ENCODE peak calls at places on chromosomes 2 and 18, in six cellular contexts. U is thyroid gland, A is DND-41, D is H9, P is thoracic aorta, F is BE2C. B is an unnamed sample. For H3K9me3, the result is how much of the 10 kb centered on the place peaks cover.

GRCh38 chr2:144515694-144516416 is 4.1 kb downstream of the ZEB2 start:
- DNase-seq in A (peak), U (no peak), P (no peak), F (peak), D (no peak), B (no peak)

GRCh38 chr2:235500761-235501662 is 7.2 kb downstream of the AGAP1 start:
- DNase-seq in U (no peak), A (peak), D (no peak), P (no peak), F (no peak), B (no peak)

GRCh38 chr18:67520276-67521035 is 3.9 kb upstream of the DSEL start:
- DNase-seq in F (no peak), P (no peak), D (no peak), A (no peak), U (no peak), B (no peak)

GRCh38 chr18:9321709-9322108 is 12.9 kb upstream of the TWSG1 start:
- DNase-seq in F (no peak), A (no peak), D (no peak), U (no peak), P (no peak), B (no peak)

GRCh38 chr2:168541887-168542286 is 85.8 kb downstream of the CERS6 start:
- DNase-seq in U (no peak), A (no peak), P (no peak), D (no peak), F (no peak), B (no peak)

GRCh38 chr2:153387203-153387602 is 91.4 kb downstream of the RPRM start:
- DNase-seq in F (no peak), D (no peak), A (no peak), U (no peak), P (no peak), B (no peak)

GRCh38 chr2:10269711-10270610 is 32.7 kb upstream of the HPCAL1 start:
- DNase-seq in D (peak), U (no peak), P (no peak), F (no peak), A (no peak), B (no peak)

GRCh38 chr2:47520302-47520630 is 117.3 kb downstream of the MSH2 start:
- DNase-seq in F (no peak), D (no peak), A (no peak), U (no peak), P (no peak), B (no peak)

GRCh38 chr2:176582990-176583481 is 313.8 kb downstream of the MTX2 start:
- DNase-seq in U (no peak), F (peak), A (no peak), P (no peak), D (no peak), B (no peak)

GRCh38 chr2:200216310-200216709 is 90.2 kb upstream of the SPATS2L start:
- DNase-seq in F (no peak), A (no peak), P (no peak), U (no peak), D (no peak), B (no peak)

GRCh38 chr2:174777334-174777733 is 13.1 kb upstream of the CHRNA1 start:
- DNase-seq in F (no peak), U (no peak), D (no peak), P (no peak), A (no peak), B (no peak)

GRCh38 chr2:220779918-220780317 is 792.2 kb downstream of the EPHA4 start:
- DNase-seq in U (no peak), A (no peak), D (no peak), P (no peak), F (no peak), B (no peak)

GRCh38 chr2:68368657-68369339 is 3.7 kb downstream of the PLEK start:
- DNase-seq in U (no peak), P (no peak), A (no peak), F (no peak), D (no peak), B (no peak)

GRCh38 chr2:157986761-157987160 is 110.6 kb upstream of the ACVR1 start:
- DNase-seq in F (no peak), A (no peak), P (no peak), U (no peak), D (no peak), B (no peak)

GRCh38 chr18:63366270-63366990 is 576 bp downstream of the KDSR start:
- DNase-seq in F (peak), A (peak), D (peak), U (peak), P (peak), B (peak)

GRCh38 chr18:22243513-22243912 is 74.1 kb downstream of the GATA6 start:
- DNase-seq in F (no peak), U (no peak), D (no peak), A (no peak), P (no peak), B (no peak)

GRCh38 chr2:27003857-27004256 is 28.9 kb upstream of the TMEM214 start:
- DNase-seq in A (no peak), P (no peak), F (no peak), U (no peak), D (no peak), B (no peak)

GRCh38 chr2:135052997-135053474 is 944 bp downstream of the RAB3GAP1 start:
- DNase-seq in P (no peak), D (no peak), U (no peak), A (peak), F (no peak), B (no peak)

GRCh38 chr2:116810071-116810470 is 1004.4 kb upstream of the DDX18 start:
- DNase-seq in D (no peak), F (no peak), U (no peak), A (no peak), P (no peak), B (no peak)

GRCh38 chr2:55743583-55743982 is 49.9 kb upstream of the PNPT1 start:
- DNase-seq in D (no peak), F (no peak), P (no peak), A (no peak), U (no peak), B (no peak)

GRCh38 chr2:231781798-231782726 is 980 bp upstream of the PDE6D start:
- DNase-seq in F (no peak), D (no peak), A (peak), U (no peak), P (no peak), B (no peak)

GRCh38 chr2:113053666-113054435 is 1.2 kb upstream of the IL36B start:
- DNase-seq in U (no peak), P (no peak), F (no peak), A (no peak), D (no peak), B (no peak)

GRCh38 chr2:235711527-235711926 is 217.7 kb downstream of the AGAP1 start:
- DNase-seq in P (no peak), U (no peak), A (no peak), F (no peak), D (no peak), B (no peak)

GRCh38 chr2:51953931-51954330 is 922.0 kb upstream of the NRXN1 start:
- DNase-seq in A (no peak), D (no peak), P (no peak), F (no peak), U (no peak), B (no peak)

GRCh38 chr18:48335829-48336228 is 73.4 kb downstream of the ZBTB7C start:
- DNase-seq in A (no peak), P (no peak), U (peak), F (no peak), D (no peak), B (no peak)

GRCh38 chr2:30710461-30710860 is 96.8 kb downstream of the CAPN13 start:
- DNase-seq in U (no peak), F (no peak), P (no peak), D (no peak), A (no peak), B (no peak)

GRCh38 chr2:136376798-136377211 is 258.9 kb upstream of the CXCR4 start:
- DNase-seq in U (no peak), D (peak), A (no peak), F (no peak), P (no peak), B (no peak)

GRCh38 chr2:25270061-25270460 is 71.7 kb downstream of the DNMT3A start:
- DNase-seq in P (no peak), D (peak), A (no peak), U (no peak), F (no peak), B (no peak)

GRCh38 chr2:400988-401679 is 113.2 kb upstream of the ALKAL2 start:
- DNase-seq in F (no peak), A (peak), U (no peak), D (no peak), P (no peak), B (no peak)

GRCh38 chr2:402721-403120 is 114.8 kb upstream of the ALKAL2 start:
- DNase-seq in U (no peak), A (no peak), P (no peak), F (no peak), D (no peak), B (no peak)

GRCh38 chr2:404581-404980 is 116.7 kb upstream of the ALKAL2 start:
- DNase-seq in A (no peak), U (no peak), P (no peak), F (no peak), D (no peak), B (no peak)

GRCh38 chr2:403682-404081 is 115.8 kb upstream of the ALKAL2 start:
- DNase-seq in D (no peak), A (peak), F (no peak), U (no peak), P (no peak), B (no peak)

GRCh38 chr2:402206-402605 is 114.3 kb upstream of the ALKAL2 start:
- DNase-seq in P (no peak), A (no peak), D (no peak), F (no peak), U (no peak), B (no peak)
- H3K9me3 ChIP-seq in P (under half), A (under half), D (under half), F (under half), U (under half), B (under half)

DNA sequence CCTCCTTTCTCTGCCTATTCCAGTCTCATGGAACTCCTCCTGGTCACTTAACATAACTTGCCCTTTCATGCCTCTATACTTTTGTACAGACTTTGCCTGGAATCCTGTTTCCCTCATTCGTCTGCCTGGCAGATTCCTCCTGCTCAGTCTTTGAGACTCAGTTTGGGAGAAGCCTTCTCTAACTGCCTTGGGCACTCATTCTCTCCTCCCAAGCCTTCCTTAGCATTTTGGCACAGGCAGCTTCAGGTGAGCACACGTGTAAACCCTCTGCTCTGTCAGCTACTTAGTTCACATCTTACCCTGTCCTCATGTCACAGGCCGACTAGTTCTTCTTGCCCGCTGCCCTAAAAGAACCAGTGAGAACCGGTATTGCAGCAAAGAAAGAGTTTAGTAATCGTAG is 6.0 kb upstream of the FAM98A start:
- DNase-seq in P (no peak), U (peak), D (no peak), A (no peak), F (no peak), B (no peak)
- H3K9me3 ChIP-seq in P (under half), U (under half), D (under half), A (under half), F (under half), B (under half)

GRCh38 chr2:2564300-2565085 is 233.4 kb upstream of the MYT1L start:
- DNase-seq in P (no peak), A (no peak), U (peak), F (peak), D (peak), B (no peak)

GRCh38 chr2:2560374-2561015 is 229.4 kb upstream of the MYT1L start:
- DNase-seq in A (no peak), P (no peak), F (no peak), U (peak), D (no peak), B (no peak)

GRCh38 chr2:2561346-2562095 is 230.4 kb upstream of the MYT1L start:
- DNase-seq in F (no peak), D (no peak), P (no peak), A (no peak), U (no peak), B (no peak)

GRCh38 chr2:2563309-2563860 is 232.3 kb upstream of the MYT1L start:
- DNase-seq in A (no peak), P (no peak), F (no peak), D (no peak), U (no peak), B (no peak)

DNA sequence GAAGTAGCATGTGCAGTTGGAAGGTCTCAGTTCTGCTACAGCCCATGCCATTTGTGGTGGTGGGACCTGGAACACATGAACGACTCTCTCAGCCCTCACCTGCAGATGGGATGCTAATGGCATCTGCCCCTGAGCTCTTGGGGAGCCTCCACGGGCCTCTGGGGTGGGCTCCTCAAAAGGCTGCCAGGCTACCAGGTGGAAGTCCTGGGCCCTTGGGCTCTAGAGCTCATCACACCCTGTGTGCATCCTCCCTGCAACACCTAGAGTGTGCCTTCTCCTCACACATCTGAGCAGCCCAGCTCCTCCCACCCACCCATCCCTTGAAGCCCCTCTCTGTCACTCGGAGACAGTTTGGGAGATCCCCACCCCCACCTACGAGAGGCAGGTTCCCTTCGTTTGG is 231.8 kb upstream of the MYT1L start:
- DNase-seq in P (no peak), U (no peak), A (no peak), D (no peak), F (no peak), B (no peak)
- H3K9me3 ChIP-seq in P (under half), U (under half), A (under half), D (under half), F (under half), B (under half)

GRCh38 chr2:196287541-196287940 is 116.2 kb upstream of the STK17B start:
- DNase-seq in F (no peak), U (no peak), P (no peak), A (no peak), D (no peak), B (no peak)

GRCh38 chr2:196287977-196288538 is 116.7 kb upstream of the STK17B start:
- DNase-seq in F (no peak), U (no peak), A (no peak), D (no peak), P (no peak), B (no peak)

GRCh38 chr2:196290569-196290968 is 119.2 kb upstream of the STK17B start:
- DNase-seq in P (no peak), D (no peak), A (no peak), U (no peak), F (no peak), B (no peak)

GRCh38 chr2:196290149-196290548 is 118.8 kb upstream of the STK17B start:
- DNase-seq in P (no peak), A (no peak), D (no peak), U (no peak), F (no peak), B (no peak)

DNA sequence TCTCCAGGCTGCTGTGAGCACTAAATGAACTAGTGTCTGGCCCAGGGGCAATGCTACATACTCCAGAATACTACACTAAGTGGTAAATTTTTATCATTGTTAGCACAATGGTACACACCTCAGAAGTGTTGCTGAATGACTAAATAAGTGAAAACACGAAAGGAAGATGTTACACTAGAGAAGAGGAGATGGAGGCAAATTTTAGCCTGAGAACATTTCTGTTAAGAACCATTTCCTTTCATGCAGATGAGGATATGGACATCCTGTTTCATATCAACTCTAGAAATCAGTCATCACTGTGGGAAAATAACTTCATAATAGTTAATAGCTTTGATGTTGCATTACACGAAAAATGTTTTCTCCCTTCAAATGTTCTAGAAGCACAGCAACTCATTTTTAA is 117.6 kb upstream of the STK17B start:
- DNase-seq in U (no peak), A (no peak), D (no peak), P (no peak), F (no peak), B (no peak)
- H3K9me3 ChIP-seq in U (under half), A (under half), D (under half), P (under half), F (under half), B (under half)

DNA sequence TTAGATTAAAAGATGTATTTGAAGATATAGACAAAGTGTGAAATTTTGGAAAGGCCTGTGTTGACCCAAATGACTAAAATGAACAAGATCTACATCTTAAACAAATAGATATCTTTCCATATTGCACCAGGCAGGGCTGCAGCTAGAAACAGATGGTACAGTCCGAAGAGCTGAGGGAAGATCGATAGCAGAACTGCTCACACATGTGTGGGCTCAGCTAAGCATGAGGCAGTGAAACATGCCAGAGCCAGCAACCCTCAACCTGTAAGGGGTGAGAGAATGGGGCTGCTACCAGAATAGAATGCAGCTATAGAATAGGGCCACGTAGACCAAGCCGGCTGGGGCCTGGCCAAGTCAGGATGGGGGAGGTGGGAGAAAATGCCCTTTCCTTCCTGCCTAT is 87.8 kb downstream of the SLC5A7 start:
- DNase-seq in A (no peak), D (no peak), P (no peak), U (no peak), F (no peak), B (no peak)
- H3K9me3 ChIP-seq in A (under half), D (under half), P (under half), U (under half), F (under half), B (under half)

GRCh38 chr2:343355-343754 is 55.5 kb upstream of the ALKAL2 start:
- DNase-seq in A (no peak), D (no peak), F (no peak), P (no peak), U (no peak), B (no peak)

GRCh38 chr2:344811-345210 is 56.9 kb upstream of the ALKAL2 start:
- DNase-seq in P (no peak), A (no peak), D (no peak), F (no peak), U (no peak), B (no peak)

GRCh38 chr2:336360-336759 is 48.5 kb upstream of the ALKAL2 start:
- DNase-seq in U (no peak), P (no peak), D (no peak), A (no peak), F (no peak), B (no peak)

GRCh38 chr2:341017-341542 is 53.2 kb upstream of the ALKAL2 start:
- DNase-seq in D (no peak), P (no peak), A (no peak), U (peak), F (no peak), B (no peak)

DNA sequence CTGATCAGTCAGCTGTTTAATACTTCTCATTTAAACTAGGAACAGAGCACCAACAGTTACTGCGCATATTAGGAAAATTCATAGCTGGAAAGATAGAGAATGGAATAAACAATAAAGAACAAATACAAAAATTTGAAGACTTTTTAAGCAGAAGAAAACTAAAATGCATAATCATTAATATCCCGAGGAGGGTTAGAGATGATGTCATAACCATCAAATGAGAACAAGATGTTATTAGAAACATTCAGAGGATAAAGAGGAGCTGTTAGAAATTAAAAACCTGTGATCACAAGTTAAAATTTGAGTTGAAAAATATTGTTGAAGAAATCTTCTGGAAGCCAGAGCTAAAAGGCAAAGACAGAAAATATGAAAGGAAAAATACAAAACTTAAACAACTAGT is 54.0 kb upstream of the ALKAL2 start:
- DNase-seq in D (no peak), F (no peak), U (no peak), A (no peak), P (no peak), B (no peak)
- H3K9me3 ChIP-seq in D (under half), F (under half), U (under half), A (under half), P (under half), B (under half)

GRCh38 chr18:23341983-23342382 is 111.1 kb upstream of the RIOK3 start:
- DNase-seq in U (no peak), A (no peak), D (no peak), F (no peak), P (no peak), B (no peak)
- H3K9me3 ChIP-seq in U (under half), A (under half), D (under half), F (under half), P (under half), B (under half)

GRCh38 chr2:150256746-150257145 is 230.7 kb downstream of the RND3 start:
- DNase-seq in U (no peak), P (no peak), D (no peak), A (no peak), F (no peak), B (no peak)

GRCh38 chr2:150259746-150260145 is 227.7 kb downstream of the RND3 start:
- DNase-seq in A (no peak), D (no peak), F (no peak), U (no peak), P (no peak), B (no peak)

GRCh38 chr2:150266931-150267330 is 220.5 kb downstream of the RND3 start:
- DNase-seq in F (no peak), U (no peak), A (no peak), P (no peak), D (no peak), B (no peak)

GRCh38 chr2:150264442-150264841 is 223.0 kb downstream of the RND3 start:
- DNase-seq in P (no peak), D (no peak), A (no peak), U (no peak), F (no peak), B (no peak)

GRCh38 chr2:150261691-150262090 is 225.8 kb downstream of the RND3 start:
- DNase-seq in P (no peak), A (no peak), D (no peak), F (no peak), U (no peak), B (no peak)
- H3K9me3 ChIP-seq in P (under half), A (under half), D (under half), F (under half), U (under half), B (under half)

B was measured in T-helper 17 cell.